ENCODE peak calls at places on chromosomes 6 and 20, in five cellular contexts. O is left ventricle myocardium inferior; G is cardiac fibroblast; Y is CD8-positive, alpha-beta memory T cell; V is naive thymus-derived CD4-positive, alpha-beta T cell. R is an unnamed sample.
A peak's percentile ranks its signal among the peaks of the same experiment; 100 is the strongest.

GRCh38 chr6:48610846-48611245 is 499.8 kb upstream of the PTCHD4 start:
- DNase-seq in O (no peak), G (peak; percentile 59), Y (no peak), V (no peak), R (no peak)

GRCh38 chr6:35173068-35174042 is 32.2 kb upstream of the TCP11 start:
- DNase-seq in O (no peak), G (no peak), Y (no peak), V (no peak), R (no peak)

GRCh38 chr6:47161176-47161687 is 119.1 kb upstream of the ADGRF1 start:
- DNase-seq in O (no peak), G (peak; percentile 69), Y (no peak), V (no peak), R (no peak)

GRCh38 chr6:16273266-16273665 is 34.9 kb downstream of the GMPR start:
- DNase-seq in O (no peak), G (peak; percentile 58), Y (no peak), V (no peak), R (peak; percentile 12)

GRCh38 chr6:69816017-69816416 is 19.2 kb upstream of the LMBRD1 start:
- DNase-seq in O (no peak), G (no peak), Y (peak; percentile 29), V (no peak), R (no peak)

GRCh38 chr6:2426561-2427340 is 181.3 kb upstream of the GMDS start:
- DNase-seq in O (no peak), G (peak; percentile 27), Y (no peak), V (no peak), R (peak; percentile 61)

GRCh38 chr6:19587238-19587942 is 249.8 kb upstream of the ID4 start:
- DNase-seq in O (no peak), G (no peak), Y (no peak), V (no peak), R (no peak)

GRCh38 chr20:53494753-53495152 is 98.9 kb downstream of the ZNF217 start:
- DNase-seq in O (no peak), G (no peak), Y (no peak), V (no peak), R (no peak)

GRCh38 chr20:25668446-25668845 is 28.2 kb downstream of the ZNF337 start:
- DNase-seq in O (no peak), G (no peak), Y (no peak), V (no peak), R (no peak)

GRCh38 chr20:37567671-37568588 is 40.3 kb upstream of the BLCAP start:
- DNase-seq in O (no peak), G (no peak), Y (no peak), V (no peak), R (peak; percentile 28)

GRCh38 chr20:56223352-56223751 is 25.2 kb upstream of the MC3R start:
- DNase-seq in O (no peak), G (no peak), Y (no peak), V (no peak), R (no peak)

GRCh38 chr6:108115598-108116058 is 41.1 kb upstream of the OSTM1 start:
- DNase-seq in O (peak; percentile 25), G (peak; percentile 47), Y (no peak), V (no peak), R (no peak)

GRCh38 chr6:108118359-108118724 is 43.8 kb upstream of the OSTM1 start:
- DNase-seq in O (no peak), G (no peak), Y (no peak), V (no peak), R (no peak)

GRCh38 chr6:108117427-108118358 is 43.2 kb upstream of the OSTM1 start:
- DNase-seq in O (peak; percentile 20), G (peak; percentile 28), Y (no peak), V (no peak), R (peak; percentile 44)

GRCh38 chr6:108116424-108116780 is 41.9 kb upstream of the OSTM1 start:
- DNase-seq in O (no peak), G (no peak), Y (no peak), V (no peak), R (no peak)

DNA sequence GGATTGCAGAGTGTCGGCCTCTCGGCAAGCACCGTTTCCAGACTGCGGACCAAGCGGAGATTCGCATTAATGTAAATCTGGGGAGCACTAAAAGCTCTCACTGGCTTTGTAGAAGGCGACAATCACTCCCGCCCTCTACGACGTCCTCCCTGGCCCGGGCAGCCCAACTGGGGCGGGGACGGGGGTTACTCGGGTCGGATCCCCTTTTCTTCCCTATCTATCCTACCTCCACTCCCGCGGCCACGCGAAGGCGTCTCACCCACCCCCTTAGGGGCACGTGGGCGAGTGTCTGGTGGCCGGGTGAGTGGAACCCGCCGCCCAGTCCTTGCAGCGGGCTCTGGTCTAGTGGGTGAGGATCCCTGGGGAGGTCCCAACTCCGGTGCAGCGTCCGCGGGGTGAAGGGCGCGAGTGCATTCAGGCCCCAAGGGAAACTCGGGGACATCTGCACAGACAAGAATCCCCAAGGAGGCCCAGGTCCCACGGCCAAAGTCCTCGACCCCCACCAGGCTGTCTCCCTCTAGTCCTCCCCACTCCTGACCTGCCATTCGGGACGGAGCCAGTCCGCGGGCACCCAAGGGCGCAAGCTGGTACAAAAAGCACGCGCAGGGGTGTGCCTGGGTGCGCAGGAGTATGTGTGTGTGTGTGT is 42.4 kb upstream of the OSTM1 start:
- DNase-seq in O (no peak), G (no peak), Y (no peak), V (no peak), R (no peak)
- H3K4me3 ChIP-seq in O (peak overlapping the region; percentile 76), G (no peak overlapping the region), Y (peak overlapping the region; percentile 55), V (peak overlapping the region; percentile 49), R (no peak overlapping the region)

GRCh38 chr20:33686008-33686983 is at the start of gene E2F1:
- DNase-seq in O (peak; percentile 97), G (peak; percentile 92), Y (peak; percentile 91), V (peak; percentile 85), R (peak; percentile 91)
- H3K4me3 ChIP-seq in O (peak within 1 kb of the TSS; percentile 60), G (peak within 1 kb of the TSS; percentile 49), Y (peak within 1 kb of the TSS; percentile 58), V (peak within 1 kb of the TSS; percentile 55), R (peak within 1 kb of the TSS; percentile 57)

GRCh38 chr6:44269921-44270525 is at the start of gene TMEM151B:
- DNase-seq in O (no peak), G (no peak), Y (no peak), V (no peak), R (no peak)

GRCh38 chr6:44269168-44269920 is 906 bp upstream of the TMEM151B start:
- DNase-seq in O (no peak), G (no peak), Y (no peak), V (no peak), R (no peak)

GRCh38 chr6:44271914-44272313 is 1.7 kb downstream of the TMEM151B start:
- DNase-seq in O (no peak), G (no peak), Y (no peak), V (no peak), R (no peak)

GRCh38 chr6:44271406-44271723 is 1.1 kb downstream of the TMEM151B start:
- DNase-seq in O (no peak), G (no peak), Y (no peak), V (no peak), R (no peak)

DNA sequence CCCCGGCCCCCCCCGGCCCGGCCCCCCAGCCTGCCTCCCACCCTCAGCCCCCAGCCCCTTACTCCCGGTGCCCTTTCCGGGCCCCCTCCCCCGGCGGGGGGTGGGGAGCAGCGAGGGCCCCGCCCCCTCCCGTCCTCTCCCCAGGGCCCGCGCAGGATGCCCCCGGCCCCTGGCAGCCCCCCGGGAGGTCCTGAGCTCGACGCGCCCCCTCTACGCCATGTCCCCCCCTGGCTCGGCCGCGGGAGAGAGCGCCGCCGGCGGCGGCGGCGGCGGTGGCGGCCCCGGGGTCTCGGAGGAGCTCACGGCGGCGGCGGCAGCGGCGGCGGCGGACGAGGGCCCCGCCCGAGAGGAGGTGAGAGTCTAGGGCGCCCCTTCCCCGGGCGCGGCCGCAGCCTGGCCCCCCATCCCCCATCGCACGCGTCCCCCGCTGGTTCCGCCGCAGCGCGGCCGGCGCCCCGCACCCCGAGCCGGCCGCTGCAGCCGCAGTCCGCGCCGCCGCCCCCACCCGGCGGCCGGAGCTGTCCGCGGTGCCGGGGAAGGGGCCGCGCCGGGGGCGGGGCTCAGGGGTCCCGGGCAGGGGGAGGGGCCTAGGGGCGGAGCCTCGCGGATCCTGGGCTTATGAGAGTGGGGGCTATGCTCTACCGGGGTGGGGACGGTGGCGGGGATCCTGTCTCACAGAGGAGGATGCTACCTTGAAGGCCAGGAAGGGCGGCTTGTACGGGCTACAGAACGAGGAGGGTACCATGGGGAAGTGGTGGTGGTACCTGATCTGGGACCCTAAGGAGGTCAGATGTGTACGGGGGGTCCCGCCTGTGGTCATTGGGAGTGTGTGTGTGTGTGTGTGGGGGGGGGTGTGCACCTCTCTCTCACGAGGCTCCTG is 516 bp downstream of the TMEM151B start:
- DNase-seq in O (no peak), G (no peak), Y (no peak), V (no peak), R (no peak)
- H3K4me3 ChIP-seq in O (peak overlapping the region; percentile 57), G (no peak overlapping the region), Y (no peak overlapping the region), V (no peak overlapping the region), R (no peak overlapping the region)

DNA sequence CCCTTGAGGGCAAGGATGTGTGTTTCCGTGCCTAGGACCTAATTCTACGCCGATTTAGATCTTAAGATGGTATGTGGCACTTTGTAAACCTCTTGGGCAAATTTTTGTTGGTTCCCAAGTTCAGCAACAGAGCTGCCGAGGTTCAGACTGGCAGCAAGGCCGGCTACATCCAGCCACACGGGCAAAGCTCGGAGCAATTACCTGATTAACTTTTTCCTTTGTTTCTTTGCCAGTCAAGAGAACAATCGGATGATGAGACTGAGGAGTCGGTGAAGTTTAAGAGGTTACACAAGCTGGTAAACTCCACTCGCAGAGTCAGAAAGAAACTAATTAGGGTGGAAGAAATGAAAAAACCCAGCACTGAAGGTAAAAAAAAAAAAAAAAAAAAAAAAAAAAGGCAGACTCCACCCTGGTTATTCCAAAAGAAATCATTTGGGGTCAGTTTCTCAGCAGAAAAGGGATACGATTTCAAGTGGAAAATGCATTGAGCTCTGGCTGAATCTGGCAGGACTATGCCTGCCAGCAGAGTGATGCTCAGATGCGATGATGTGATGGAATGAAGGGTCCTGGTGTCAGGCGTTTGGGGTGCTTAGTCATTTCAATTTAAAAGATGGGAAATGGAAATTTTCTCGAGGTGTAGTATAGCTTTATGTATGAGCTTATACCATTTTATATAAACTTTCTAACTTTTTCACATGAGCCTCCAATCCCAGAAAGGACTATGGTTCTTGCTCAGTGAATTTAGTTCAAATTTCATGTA is 171.6 kb downstream of the SASH1 start:
- DNase-seq in O (no peak), G (no peak), Y (no peak), V (no peak), R (no peak)
- H3K4me3 ChIP-seq in O (peak overlapping the region; percentile 40), G (peak overlapping the region; percentile 0), Y (no peak overlapping the region), V (no peak overlapping the region), R (peak overlapping the region; percentile 41)

GRCh38 chr6:89085409-89086012 is 5.0 kb downstream of the PNRC1 start:
- DNase-seq in O (no peak), G (peak; percentile 55), Y (peak; percentile 12), V (no peak), R (no peak)
- H3K4me3 ChIP-seq in O (peak overlapping the region; percentile 99), G (no peak overlapping the region), Y (no peak overlapping the region), V (no peak overlapping the region), R (no peak overlapping the region)

R was measured in foreskin fibroblast.